ENCODE peak calls at places on chromosomes 5 and 9, in five cellular contexts. One of them, this sample, is unnamed.

GRCh38 chr5:108258001-108258400 is 123.9 kb downstream of the FBXL17 start:
- DNase-seq in astrocyte of the cerebellum: no peak
- DNase-seq in left lung: no peak
- DNase-seq in cardiac muscle cell: no peak
- DNase-seq in PC-3: no peak
- DNase-seq in this sample: no peak

GRCh38 chr9:105320568-105320967 is 76.1 kb downstream of the SLC44A1 start:
- DNase-seq in astrocyte of the cerebellum: no peak
- DNase-seq in cardiac muscle cell: no peak
- DNase-seq in left lung: no peak
- DNase-seq in PC-3: no peak
- DNase-seq in this sample: no peak

GRCh38 chr5:102777099-102777498 is 22.0 kb downstream of the PAM start:
- DNase-seq in cardiac muscle cell: no peak
- DNase-seq in left lung: no peak
- DNase-seq in PC-3: no peak
- DNase-seq in astrocyte of the cerebellum: no peak
- DNase-seq in this sample: no peak

GRCh38 chr5:176579323-176579722 is 30.2 kb downstream of the CDHR2 start:
- DNase-seq in astrocyte of the cerebellum: no peak
- DNase-seq in PC-3: no peak
- DNase-seq in cardiac muscle cell: no peak
- DNase-seq in left lung: no peak
- DNase-seq in this sample: no peak

GRCh38 chr5:113271015-113271414 is 163.8 kb downstream of the TSSK1B start:
- DNase-seq in left lung: no peak
- DNase-seq in PC-3: no peak
- DNase-seq in cardiac muscle cell: no peak
- DNase-seq in astrocyte of the cerebellum: no peak
- DNase-seq in this sample: no peak

GRCh38 chr9:127447416-127448111 is 3.6 kb downstream of the RPL12 start:
- DNase-seq in left lung: no peak
- DNase-seq in cardiac muscle cell: no peak
- DNase-seq in PC-3: no peak
- DNase-seq in astrocyte of the cerebellum: no peak
- DNase-seq in this sample: peak

GRCh38 chr5:150399158-150400019 is 13.3 kb downstream of the CD74 start:
- DNase-seq in PC-3: no peak
- DNase-seq in left lung: no peak
- DNase-seq in cardiac muscle cell: no peak
- DNase-seq in astrocyte of the cerebellum: no peak
- DNase-seq in this sample: peak

GRCh38 chr5:174418809-174419522 is 305.4 kb upstream of the MSX2 start:
- DNase-seq in PC-3: no peak
- DNase-seq in astrocyte of the cerebellum: no peak
- DNase-seq in cardiac muscle cell: peak
- DNase-seq in left lung: no peak
- DNase-seq in this sample: no peak

GRCh38 chr9:106784076-106784475 is 78.9 kb upstream of the ZNF462 start:
- DNase-seq in left lung: no peak
- DNase-seq in astrocyte of the cerebellum: no peak
- DNase-seq in PC-3: no peak
- DNase-seq in cardiac muscle cell: no peak
- DNase-seq in this sample: no peak

DNA sequence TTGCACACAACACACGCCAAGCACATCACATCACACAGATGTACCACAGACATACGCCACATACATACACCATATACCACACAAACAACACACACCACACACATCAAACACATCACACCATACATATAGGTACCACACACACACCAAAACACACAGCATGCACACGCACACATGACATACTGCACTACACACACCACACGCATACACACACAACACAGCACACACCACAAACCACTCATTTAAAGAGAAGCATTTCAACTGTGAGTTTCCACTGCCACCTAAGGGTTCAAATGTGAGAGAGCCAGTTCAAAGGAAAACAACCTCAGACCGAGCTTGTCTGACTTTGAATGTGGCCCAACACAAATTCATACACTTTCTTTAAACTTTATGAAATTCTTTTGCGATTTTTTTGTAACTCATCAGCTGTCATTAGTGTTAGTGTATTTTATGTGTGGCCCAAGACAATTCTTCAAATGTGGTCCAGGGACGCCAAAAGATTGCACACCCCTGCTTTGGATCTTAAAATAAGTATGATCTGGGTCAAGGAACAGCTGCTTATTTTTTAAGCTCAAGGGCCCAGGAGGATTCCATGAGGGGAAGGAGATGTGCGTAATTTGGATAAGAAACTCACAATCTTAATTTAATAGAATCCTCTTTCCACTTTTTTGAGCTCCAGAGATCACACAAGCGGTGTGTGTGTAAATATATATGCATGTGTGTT is 494.6 kb downstream of the GADD45G start:
- DNase-seq in astrocyte of the cerebellum: no peak
- DNase-seq in PC-3: peak
- DNase-seq in cardiac muscle cell: peak
- DNase-seq in left lung: no peak
- DNase-seq in this sample: no peak
- TF ChIP-seq CTCF in astrocyte of the cerebellum: peak
- TF ChIP-seq CTCF in PC-3: peak
- TF ChIP-seq CTCF in cardiac muscle cell: peak
- TF ChIP-seq CTCF in left lung: peak
- TF ChIP-seq CTCF in this sample: no peak

DNA sequence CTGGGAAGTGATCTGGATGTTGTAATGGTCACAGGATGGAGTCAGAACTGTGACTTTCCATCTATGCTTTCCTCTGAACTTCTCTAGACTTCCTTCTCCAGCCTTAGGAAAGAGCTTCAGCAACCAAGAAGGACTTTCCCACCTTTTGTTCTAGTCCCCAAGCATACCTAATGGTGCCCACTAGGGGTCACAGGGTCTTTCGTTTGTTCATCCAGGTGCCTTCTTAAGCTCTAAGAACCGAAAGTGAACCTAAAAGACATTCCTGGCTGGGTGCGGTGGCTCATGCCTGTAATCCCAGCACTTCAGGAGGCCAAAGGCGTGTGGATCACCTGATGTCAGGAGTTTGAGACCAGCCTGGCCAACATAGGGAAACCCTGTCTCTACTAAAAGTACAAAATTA is 1.8 kb upstream of the WNT8A start:
- DNase-seq in cardiac muscle cell: no peak
- DNase-seq in left lung: no peak
- DNase-seq in PC-3: no peak
- DNase-seq in astrocyte of the cerebellum: no peak
- DNase-seq in this sample: no peak
- TF ChIP-seq CTCF in cardiac muscle cell: no peak
- TF ChIP-seq CTCF in left lung: no peak
- TF ChIP-seq CTCF in PC-3: no peak
- TF ChIP-seq CTCF in astrocyte of the cerebellum: no peak
- TF ChIP-seq CTCF in this sample: peak

GRCh38 chr5:8650197-8650596 is 781.2 kb downstream of the MTRR start:
- DNase-seq in astrocyte of the cerebellum: peak
- DNase-seq in left lung: no peak
- DNase-seq in PC-3: peak
- DNase-seq in cardiac muscle cell: no peak
- DNase-seq in this sample: no peak
- TF ChIP-seq CTCF in astrocyte of the cerebellum: no peak
- TF ChIP-seq CTCF in left lung: no peak
- TF ChIP-seq CTCF in PC-3: peak
- TF ChIP-seq CTCF in cardiac muscle cell: no peak
- TF ChIP-seq CTCF in this sample: no peak

GRCh38 chr5:178247481-178248456 is 15.2 kb upstream of the PHYKPL start:
- DNase-seq in astrocyte of the cerebellum: no peak
- DNase-seq in PC-3: no peak
- DNase-seq in left lung: peak
- DNase-seq in cardiac muscle cell: no peak
- DNase-seq in this sample: no peak
- TF ChIP-seq CTCF in astrocyte of the cerebellum: no peak
- TF ChIP-seq CTCF in PC-3: no peak
- TF ChIP-seq CTCF in left lung: no peak
- TF ChIP-seq CTCF in cardiac muscle cell: no peak
- TF ChIP-seq CTCF in this sample: no peak

GRCh38 chr5:168104811-168105481 is 186.5 kb upstream of the WWC1 start:
- DNase-seq in PC-3: no peak
- DNase-seq in astrocyte of the cerebellum: no peak
- DNase-seq in cardiac muscle cell: peak
- DNase-seq in left lung: no peak
- DNase-seq in this sample: no peak
- TF ChIP-seq CTCF in PC-3: no peak
- TF ChIP-seq CTCF in astrocyte of the cerebellum: peak
- TF ChIP-seq CTCF in cardiac muscle cell: no peak
- TF ChIP-seq CTCF in left lung: no peak
- TF ChIP-seq CTCF in this sample: peak

GRCh38 chr5:14405267-14405666 is 176.3 kb upstream of the OTULINL start:
- DNase-seq in left lung: no peak
- DNase-seq in cardiac muscle cell: no peak
- DNase-seq in astrocyte of the cerebellum: no peak
- DNase-seq in PC-3: peak
- DNase-seq in this sample: no peak
- TF ChIP-seq CTCF in left lung: no peak
- TF ChIP-seq CTCF in cardiac muscle cell: peak
- TF ChIP-seq CTCF in astrocyte of the cerebellum: peak
- TF ChIP-seq CTCF in PC-3: peak
- TF ChIP-seq CTCF in this sample: peak

GRCh38 chr5:177980776-177981175 is 15.3 kb downstream of the PROP1 start:
- DNase-seq in astrocyte of the cerebellum: peak
- DNase-seq in cardiac muscle cell: peak
- DNase-seq in PC-3: no peak
- DNase-seq in left lung: no peak
- DNase-seq in this sample: no peak

GRCh38 chr5:177983763-177984564 is 12.1 kb downstream of the PROP1 start:
- DNase-seq in cardiac muscle cell: no peak
- DNase-seq in left lung: no peak
- DNase-seq in PC-3: no peak
- DNase-seq in astrocyte of the cerebellum: no peak
- DNase-seq in this sample: no peak

GRCh38 chr5:177982956-177983355 is 13.1 kb downstream of the PROP1 start:
- DNase-seq in cardiac muscle cell: no peak
- DNase-seq in left lung: no peak
- DNase-seq in astrocyte of the cerebellum: no peak
- DNase-seq in PC-3: no peak
- DNase-seq in this sample: no peak

GRCh38 chr5:177981296-177982071 is 14.6 kb downstream of the PROP1 start:
- DNase-seq in astrocyte of the cerebellum: no peak
- DNase-seq in left lung: no peak
- DNase-seq in cardiac muscle cell: no peak
- DNase-seq in PC-3: no peak
- DNase-seq in this sample: no peak

GRCh38 chr5:177982072-177982727 is 13.8 kb downstream of the PROP1 start:
- DNase-seq in cardiac muscle cell: peak
- DNase-seq in left lung: no peak
- DNase-seq in PC-3: peak
- DNase-seq in astrocyte of the cerebellum: no peak
- DNase-seq in this sample: no peak
- TF ChIP-seq CTCF in cardiac muscle cell: no peak
- TF ChIP-seq CTCF in left lung: no peak
- TF ChIP-seq CTCF in PC-3: peak
- TF ChIP-seq CTCF in astrocyte of the cerebellum: no peak
- TF ChIP-seq CTCF in this sample: peak

GRCh38 chr5:123914333-123914732 is 402.4 kb downstream of the CSNK1G3 start:
- DNase-seq in cardiac muscle cell: no peak
- DNase-seq in left lung: no peak
- DNase-seq in PC-3: no peak
- DNase-seq in astrocyte of the cerebellum: no peak
- DNase-seq in this sample: no peak

GRCh38 chr5:123921193-123921592 is 409.2 kb downstream of the CSNK1G3 start:
- DNase-seq in PC-3: no peak
- DNase-seq in cardiac muscle cell: no peak
- DNase-seq in left lung: no peak
- DNase-seq in astrocyte of the cerebellum: no peak
- DNase-seq in this sample: no peak

DNA sequence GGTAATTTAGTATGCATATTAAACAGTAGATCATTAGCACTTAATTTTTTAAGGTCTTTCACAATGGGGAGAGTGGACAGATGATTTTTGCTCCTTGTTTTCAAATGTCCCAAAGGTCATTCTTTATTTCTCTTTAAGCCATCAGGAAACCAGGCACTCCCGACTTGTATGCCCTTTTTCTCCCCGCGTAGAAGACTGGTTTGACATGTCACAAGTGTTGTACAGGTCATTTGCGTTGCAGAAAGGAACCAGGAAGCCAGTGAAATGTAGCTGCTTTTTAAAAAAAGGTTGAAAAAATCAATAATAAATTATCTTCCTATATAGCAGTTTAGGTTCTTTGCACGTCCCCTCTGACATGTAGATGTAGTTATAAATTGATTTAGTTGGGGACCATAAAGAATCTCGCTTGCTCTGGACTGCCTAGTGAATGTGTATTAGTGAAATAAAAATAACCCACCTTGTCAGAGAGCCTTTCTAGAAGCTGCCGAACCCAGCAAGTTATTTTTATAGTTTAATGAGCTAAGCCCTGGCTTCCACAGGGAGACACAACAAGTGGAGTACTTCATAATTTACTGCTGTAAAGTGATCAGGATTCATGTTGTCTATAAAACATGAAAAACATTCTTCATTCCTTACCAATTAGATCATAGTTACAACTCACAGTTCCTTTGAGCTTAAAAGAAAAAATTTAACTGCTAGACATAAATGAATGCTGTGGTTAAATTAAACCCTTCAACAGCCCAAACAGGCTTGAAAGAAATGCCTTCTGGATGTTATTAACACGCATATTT is 404.5 kb downstream of the CSNK1G3 start:
- DNase-seq in cardiac muscle cell: peak
- DNase-seq in astrocyte of the cerebellum: peak
- DNase-seq in PC-3: peak
- DNase-seq in left lung: no peak
- DNase-seq in this sample: peak
- TF ChIP-seq CTCF in cardiac muscle cell: no peak
- TF ChIP-seq CTCF in astrocyte of the cerebellum: no peak
- TF ChIP-seq CTCF in PC-3: no peak
- TF ChIP-seq CTCF in left lung: no peak
- TF ChIP-seq CTCF in this sample: no peak

This sample was measured in HFFc6.